ENCODE peak calls at places on chromosome 7, in nine cellular contexts. O is breast epithelium, W is cardiac muscle cell, L is A549, V is fibroblast of lung, F is GM13977, R is dorsolateral prefrontal cortex, I is mammary epithelial cell, B is epithelial cell of proximal tubule. Z is an unnamed sample.
A peak's percentile ranks its signal among the peaks of the same experiment; 100 is the strongest.

GRCh38 chr7:37182011-37182478 is 266.6 kb downstream of the ELMO1 start:
- DNase-seq in B (peak; percentile 48), O (peak; percentile 63), R (peak; percentile 90), F (peak; percentile 61), I (peak; percentile 57), L (peak; percentile 70), V (peak; percentile 58), W (peak; percentile 85), Z (peak; percentile 36)

GRCh38 chr7:28999839-29000238 is 41.7 kb upstream of the TRIL start:
- DNase-seq in W (no peak), O (no peak), B (no peak), R (no peak), L (no peak), I (no peak), V (peak; percentile 34), F (no peak), Z (no peak)

GRCh38 chr7:121302214-121302745 is 26.5 kb upstream of the WNT16 start:
- DNase-seq in F (no peak), O (no peak), L (no peak), I (no peak), B (no peak), R (no peak), W (no peak), V (peak; percentile 82), Z (peak; percentile 62)

GRCh38 chr7:24717247-24717622 is 40.0 kb downstream of the GSDME start:
- DNase-seq in L (no peak), V (no peak), B (no peak), F (no peak), O (no peak), I (no peak), W (no peak), R (no peak), Z (no peak)

GRCh38 chr7:86970547-86970946 is 88.9 kb downstream of the ELAPOR2 start:
- DNase-seq in O (no peak), F (no peak), L (no peak), I (no peak), B (no peak), W (no peak), R (no peak), V (no peak), Z (no peak)

GRCh38 chr7:134946260-134946659 is 40.0 kb upstream of the AGBL3 start:
- DNase-seq in B (no peak), R (no peak), O (no peak), F (no peak), I (no peak), L (no peak), V (peak; percentile 35), W (peak; percentile 20), Z (no peak)

GRCh38 chr7:114703677-114704076 is 218.2 kb upstream of the MDFIC start:
- DNase-seq in F (no peak), B (no peak), W (peak; percentile 56), O (no peak), I (peak; percentile 1), L (peak; percentile 21), V (peak; percentile 41), R (no peak), Z (no peak)

GRCh38 chr7:48627153-48627552 is 297.2 kb upstream of the CDC14C start:
- DNase-seq in F (no peak), O (no peak), B (no peak), W (no peak), I (no peak), L (no peak), V (no peak), R (no peak), Z (no peak)

GRCh38 chr7:90119178-90119971 is 34.9 kb upstream of the STEAP1 start:
- DNase-seq in R (peak; percentile 33), I (peak; percentile 10), F (no peak), O (peak; percentile 54), L (peak; percentile 6), B (no peak), V (peak; percentile 21), W (peak; percentile 53), Z (no peak)

GRCh38 chr7:102412548-102412947 is 16.4 kb downstream of the PRKRIP1 start:
- DNase-seq in F (no peak), L (peak; percentile 46), R (peak; percentile 51), B (no peak), O (no peak), W (peak; percentile 41), I (no peak), V (peak; percentile 23), Z (no peak)

GRCh38 chr7:79608005-79608404 is 154.5 kb upstream of the MAGI2 start:
- DNase-seq in B (peak; percentile 61), L (peak; percentile 8), O (no peak), W (no peak), F (no peak), R (no peak), V (no peak), I (no peak), Z (no peak)

GRCh38 chr7:31782411-31782991 is 95.5 kb downstream of the PPP1R17 start:
- DNase-seq in L (peak; percentile 75), V (peak; percentile 78), W (peak; percentile 75), R (no peak), O (no peak), F (peak; percentile 49), B (peak; percentile 22), I (peak; percentile 69), Z (peak; percentile 15)

GRCh38 chr7:75876126-75876881 is 2.5 kb upstream of the RHBDD2 start:
- DNase-seq in W (no peak), O (no peak), B (no peak), F (no peak), L (no peak), I (no peak), R (no peak), V (no peak), Z (no peak)

GRCh38 chr7:77684030-77684429 is 12.2 kb upstream of the RSBN1L start:
- DNase-seq in W (peak; percentile 93), F (no peak), B (no peak), L (no peak), R (no peak), I (peak; percentile 56), O (no peak), V (peak; percentile 44), Z (no peak)

GRCh38 chr7:158407581-158408331 is 179.9 kb downstream of the PTPRN2 start:
- DNase-seq in L (peak; percentile 76), B (no peak), R (no peak), O (no peak), W (peak; percentile 56), I (peak; percentile 11), F (peak; percentile 47), V (peak; percentile 17), Z (no peak)

GRCh38 chr7:35418716-35419425 is 165.0 kb upstream of the TBX20 start:
- DNase-seq in O (no peak), L (no peak), B (no peak), R (no peak), I (no peak), W (no peak), F (no peak), V (no peak), Z (no peak)

GRCh38 chr7:80370587-80370986 is 141.3 kb downstream of the GNAT3 start:
- DNase-seq in L (no peak), I (no peak), F (no peak), R (no peak), B (no peak), V (no peak), W (no peak), O (no peak), Z (no peak)

GRCh38 chr7:3027005-3027404 is 16.7 kb downstream of the CARD11 start:
- DNase-seq in I (no peak), R (no peak), V (no peak), W (no peak), O (peak; percentile 2), B (no peak), F (no peak), L (no peak), Z (no peak)

GRCh38 chr7:46908770-46909169 is 673.1 kb downstream of the TNS3 start:
- DNase-seq in O (no peak), R (no peak), F (no peak), W (peak; percentile 91), B (peak; percentile 66), I (peak; percentile 64), L (no peak), V (peak; percentile 91), Z (no peak)

GRCh38 chr7:30984359-30985107 is 20.8 kb downstream of the GHRHR start:
- DNase-seq in I (peak; percentile 74), V (peak; percentile 64), B (no peak), L (peak; percentile 25), R (no peak), F (no peak), W (peak; percentile 48), O (no peak), Z (no peak)

GRCh38 chr7:116691664-116692063 is 19.7 kb downstream of the MET start:
- DNase-seq in B (no peak), O (no peak), I (no peak), R (no peak), L (peak; percentile 76), W (peak; percentile 47), F (no peak), V (peak; percentile 59), Z (no peak)

GRCh38 chr7:147990837-147991236 is 599.7 kb upstream of the C7orf33 start:
- DNase-seq in W (no peak), R (no peak), V (no peak), I (no peak), B (no peak), L (no peak), F (no peak), O (no peak), Z (no peak)

GRCh38 chr7:56033671-56034432 is 17.4 kb downstream of the PSPH start:
- DNase-seq in I (peak; percentile 68), L (peak; percentile 83), O (peak; percentile 52), R (peak; percentile 45), W (peak; percentile 79), F (peak; percentile 87), B (no peak), V (peak; percentile 67), Z (peak; percentile 55)
- TF ChIP-seq CTCF in I (peak; percentile 50), L (peak; percentile 6), O (no peak), R (peak; percentile 24), W (peak; percentile 42), F (peak; percentile 26), B (peak; percentile 48), V (peak; percentile 49), Z (peak; percentile 34)

GRCh38 chr7:42736931-42737330 is 174.9 kb downstream of the C7orf25 start:
- DNase-seq in W (no peak), I (no peak), L (peak; percentile 14), V (no peak), O (no peak), F (no peak), B (no peak), R (no peak), Z (no peak)
- TF ChIP-seq CTCF in W (no peak), I (peak; percentile 42), L (no peak), V (peak; percentile 15), O (no peak), F (no peak), B (peak; percentile 40), R (no peak), Z (no peak)

DNA sequence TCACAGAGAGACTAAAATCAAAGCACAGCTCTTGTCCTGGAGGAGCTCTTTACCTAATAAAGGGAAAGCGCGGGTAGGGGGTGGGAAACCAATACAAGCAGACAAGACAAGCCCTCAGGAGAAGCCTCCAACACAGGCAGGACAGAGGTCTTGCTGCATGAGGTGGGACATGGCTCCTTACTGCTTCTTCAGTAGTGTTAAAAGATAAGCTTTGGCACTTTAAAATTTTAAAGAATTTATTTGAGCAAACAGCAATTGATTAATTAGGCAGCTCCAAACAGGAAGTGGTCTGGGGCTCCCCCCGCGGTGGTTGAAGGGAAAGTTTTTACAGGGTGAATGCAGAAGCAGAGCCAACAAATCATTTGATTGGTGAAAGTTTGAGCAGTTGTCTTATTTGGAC is 50.3 kb upstream of the MACC1 start:
- DNase-seq in R (no peak), B (no peak), F (no peak), I (no peak), W (no peak), V (no peak), L (no peak), O (no peak), Z (no peak)
- TF ChIP-seq CTCF in R (no peak), B (peak; percentile 21), F (peak; percentile 5), I (no peak), W (no peak), V (no peak), L (no peak), O (no peak), Z (no peak)

GRCh38 chr7:96224682-96225081 is 97.2 kb downstream of the SLC25A13 start:
- DNase-seq in L (peak; percentile 14), I (no peak), O (no peak), W (peak; percentile 34), R (no peak), V (no peak), B (no peak), F (peak; percentile 35), Z (no peak)
- TF ChIP-seq CTCF in L (peak; percentile 15), I (peak; percentile 25), O (no peak), W (peak; percentile 40), R (no peak), V (peak; percentile 12), B (peak; percentile 58), F (peak; percentile 36), Z (no peak)